ENCODE peak calls at places on chromosome 17, in six cellular contexts. U is LHCN-M2, S is mesenteric fat pad, C is natural killer cell, K is nephron progenitor cell, J is neural crest cell. I is an unnamed sample.

GRCh38 chr17:44502598-44503079 is 567 bp downstream of the GPATCH8 start:
- DNase-seq in U (peak; percentile 22), S (no peak), C (no peak), K (no peak), J (no peak), I (peak; percentile 16)

GRCh38 chr17:40485851-40486512 is 15.4 kb downstream of the TNS4 start:
- DNase-seq in U (peak; percentile 97), S (no peak), C (no peak), K (no peak), J (no peak), I (no peak)

GRCh38 chr17:4706121-4706520 is 2.2 kb upstream of the PELP1 start:
- DNase-seq in U (peak; percentile 64), S (no peak), C (no peak), K (no peak), J (no peak), I (no peak)

GRCh38 chr17:46813920-46814319 is 4.6 kb downstream of the WNT3 start:
- DNase-seq in U (no peak), S (no peak), C (no peak), K (no peak), J (no peak), I (no peak)

GRCh38 chr17:67281736-67282135 is 36.7 kb upstream of the HELZ start:
- DNase-seq in U (no peak), S (no peak), C (no peak), K (no peak), J (no peak), I (no peak)

GRCh38 chr17:63490321-63490720 is 13.5 kb downstream of the ACE start:
- DNase-seq in U (no peak), S (no peak), C (no peak), K (no peak), J (no peak), I (no peak)

GRCh38 chr17:41523787-41524186 is 4.3 kb downstream of the KRT19 start:
- DNase-seq in U (no peak), S (no peak), C (no peak), K (no peak), J (no peak), I (peak; percentile 43)

GRCh38 chr17:51611585-51611984 is 351.2 kb downstream of the UTP18 start:
- DNase-seq in U (no peak), S (no peak), C (no peak), K (no peak), J (peak; percentile 10), I (no peak)

GRCh38 chr17:42484304-42484703 is 25.6 kb downstream of the ATP6V0A1 start:
- DNase-seq in U (peak; percentile 7), S (no peak), C (peak; percentile 56), K (no peak), J (no peak), I (no peak)

GRCh38 chr17:7856081-7856791 is 1.1 kb downstream of the NAA38 start:
- DNase-seq in U (no peak), S (peak; percentile 87), C (no peak), K (peak; percentile 41), J (peak; percentile 25), I (peak; percentile 78)

GRCh38 chr17:58330997-58331814 is 2.6 kb upstream of the TSPOAP1 start:
- DNase-seq in U (no peak), S (no peak), C (peak; percentile 65), K (no peak), J (no peak), I (peak; percentile 60)

GRCh38 chr17:149897-150575 is 12.7 kb downstream of the SCGB1C2 start:
- DNase-seq in U (no peak), S (peak; percentile 49), C (peak; percentile 5), K (no peak), J (no peak), I (no peak)

GRCh38 chr17:64155751-64156544 is 26.0 kb upstream of the ERN1 start:
- DNase-seq in U (peak; percentile 37), S (no peak), C (no peak), K (peak; percentile 19), J (no peak), I (no peak)

GRCh38 chr17:32783602-32784001 is 93.3 kb downstream of the MYO1D start:
- DNase-seq in U (peak; percentile 49), S (no peak), C (no peak), K (no peak), J (no peak), I (no peak)

GRCh38 chr17:79981661-79982101 is 54.0 kb downstream of the TBC1D16 start:
- DNase-seq in U (no peak), S (peak; percentile 69), C (no peak), K (no peak), J (no peak), I (peak; percentile 16)

GRCh38 chr17:67696853-67697505 is 20.8 kb upstream of the NOL11 start:
- DNase-seq in U (no peak), S (no peak), C (no peak), K (no peak), J (no peak), I (no peak)

GRCh38 chr17:80362428-80363119 is 52.4 kb upstream of the ENDOV start:
- DNase-seq in U (peak; percentile 14), S (no peak), C (no peak), K (no peak), J (no peak), I (no peak)

GRCh38 chr17:179721-180379 is 1.6 kb downstream of the DOC2B start:
- DNase-seq in U (no peak), S (no peak), C (no peak), K (no peak), J (no peak), I (no peak)

I was measured in mucosa of descending colon.